ENCODE peak calls at places on chromosomes 5 and 9, in eight cellular contexts. F is IMR-90, X is endothelial cell of umbilical vein, U is esophagus squamous epithelium, T is Peyer's patch, D is heart left ventricle, V is suprapubic skin, G is prostate gland. R is an unnamed sample.

GRCh38 chr5:143434261-143435206 is 31.0 kb upstream of the NR3C1 start:
- DNase-seq in G (no peak), F (no peak), V (no peak), D (no peak), X (no peak), U (no peak), T (no peak), R (no peak)

GRCh38 chr5:170467000-170467707 is 36.7 kb upstream of the KCNIP1 start:
- DNase-seq in T (no peak), G (no peak), X (peak; percentile 91), U (no peak), V (no peak), F (peak; percentile 90), D (no peak), R (peak; percentile 68)

GRCh38 chr5:154444559-154445421 is 1.0 kb upstream of the SAP30L start:
- DNase-seq in G (no peak), X (peak; percentile 37), F (no peak), V (no peak), T (peak; percentile 57), D (no peak), U (no peak), R (no peak)

GRCh38 chr9:73613092-73613701 is 461.5 kb downstream of the ANXA1 start:
- DNase-seq in F (no peak), X (no peak), G (no peak), V (no peak), T (no peak), U (no peak), D (no peak), R (no peak)

GRCh38 chr5:95866431-95867063 is 44.0 kb upstream of the GLRX start:
- DNase-seq in D (no peak), T (no peak), X (no peak), U (no peak), F (peak; percentile 65), G (no peak), V (no peak), R (no peak)

GRCh38 chr5:101782352-101783087 is 513.6 kb downstream of the SLCO4C1 start:
- DNase-seq in U (no peak), F (no peak), V (no peak), G (peak; percentile 46), X (no peak), D (no peak), T (no peak), R (no peak)

GRCh38 chr9:22215492-22215891 is 206.4 kb upstream of the CDKN2B start:
- DNase-seq in V (no peak), X (no peak), D (no peak), G (no peak), T (no peak), F (no peak), U (no peak), R (no peak)

GRCh38 chr5:61256474-61256873 is 75.6 kb upstream of the ZSWIM6 start:
- DNase-seq in D (peak; percentile 36), G (peak; percentile 15), U (no peak), V (no peak), T (peak; percentile 77), X (peak; percentile 37), F (no peak), R (no peak)

GRCh38 chr5:131821221-131821620 is 24.4 kb upstream of the FNIP1 start:
- DNase-seq in U (no peak), T (no peak), D (no peak), F (peak; percentile 19), G (no peak), V (no peak), X (no peak), R (no peak)

GRCh38 chr5:62093981-62094380 is 212.0 kb upstream of the KIF2A start:
- DNase-seq in U (no peak), T (no peak), D (no peak), X (peak; percentile 22), V (no peak), G (no peak), F (peak; percentile 7), R (peak; percentile 11)

GRCh38 chr5:107400328-107400727 is 270.4 kb downstream of the EFNA5 start:
- DNase-seq in X (no peak), U (no peak), T (no peak), V (no peak), D (no peak), G (no peak), F (no peak), R (no peak)

GRCh38 chr9:68763104-68763503 is 58.1 kb downstream of the PIP5K1B start:
- DNase-seq in F (no peak), D (no peak), T (no peak), V (no peak), U (no peak), G (no peak), X (no peak), R (no peak)

GRCh38 chr5:126912607-126913006 is 117.8 kb downstream of the MARCHF3 start:
- DNase-seq in X (no peak), V (no peak), G (no peak), U (no peak), T (no peak), F (peak; percentile 6), D (no peak), R (no peak)

GRCh38 chr5:119366537-119366874 is 10.7 kb downstream of the TNFAIP8 start:
- DNase-seq in G (no peak), F (no peak), V (no peak), D (no peak), X (no peak), U (no peak), T (no peak), R (no peak)
- TF ChIP-seq POLR2A in G (no peak), F (no peak), V (no peak), D (no peak), X (no peak), U (no peak), T (no peak), R (no peak)

GRCh38 chr9:124122321-124122720 is 110.8 kb downstream of the LHX2 start:
- DNase-seq in U (no peak), G (no peak), D (no peak), T (no peak), X (no peak), F (peak; percentile 17), V (no peak), R (no peak)

GRCh38 chr9:124118894-124119293 is 107.3 kb downstream of the LHX2 start:
- DNase-seq in V (no peak), G (no peak), F (no peak), U (no peak), T (no peak), X (no peak), D (no peak), R (no peak)

GRCh38 chr9:124121725-124122124 is 110.2 kb downstream of the LHX2 start:
- DNase-seq in X (no peak), T (no peak), G (no peak), D (no peak), V (no peak), F (no peak), U (no peak), R (no peak)

GRCh38 chr9:124120272-124120671 is 108.7 kb downstream of the LHX2 start:
- DNase-seq in X (no peak), F (no peak), U (no peak), D (no peak), T (no peak), G (no peak), V (no peak), R (no peak)

GRCh38 chr9:124116683-124117363 is 105.3 kb downstream of the LHX2 start:
- DNase-seq in D (no peak), U (no peak), X (no peak), F (no peak), G (no peak), V (no peak), T (no peak), R (no peak)
- TF ChIP-seq POLR2A in D (no peak), U (no peak), X (no peak), F (no peak), G (no peak), V (no peak), T (no peak), R (no peak)

GRCh38 chr5:88872971-88873370 is 10.0 kb downstream of the MEF2C start:
- DNase-seq in F (no peak), G (no peak), T (no peak), V (no peak), D (no peak), U (no peak), X (no peak), R (no peak)
- TF ChIP-seq POLR2A in F (no peak), G (no peak), T (no peak), V (no peak), D (no peak), U (no peak), X (no peak), R (no peak)

DNA sequence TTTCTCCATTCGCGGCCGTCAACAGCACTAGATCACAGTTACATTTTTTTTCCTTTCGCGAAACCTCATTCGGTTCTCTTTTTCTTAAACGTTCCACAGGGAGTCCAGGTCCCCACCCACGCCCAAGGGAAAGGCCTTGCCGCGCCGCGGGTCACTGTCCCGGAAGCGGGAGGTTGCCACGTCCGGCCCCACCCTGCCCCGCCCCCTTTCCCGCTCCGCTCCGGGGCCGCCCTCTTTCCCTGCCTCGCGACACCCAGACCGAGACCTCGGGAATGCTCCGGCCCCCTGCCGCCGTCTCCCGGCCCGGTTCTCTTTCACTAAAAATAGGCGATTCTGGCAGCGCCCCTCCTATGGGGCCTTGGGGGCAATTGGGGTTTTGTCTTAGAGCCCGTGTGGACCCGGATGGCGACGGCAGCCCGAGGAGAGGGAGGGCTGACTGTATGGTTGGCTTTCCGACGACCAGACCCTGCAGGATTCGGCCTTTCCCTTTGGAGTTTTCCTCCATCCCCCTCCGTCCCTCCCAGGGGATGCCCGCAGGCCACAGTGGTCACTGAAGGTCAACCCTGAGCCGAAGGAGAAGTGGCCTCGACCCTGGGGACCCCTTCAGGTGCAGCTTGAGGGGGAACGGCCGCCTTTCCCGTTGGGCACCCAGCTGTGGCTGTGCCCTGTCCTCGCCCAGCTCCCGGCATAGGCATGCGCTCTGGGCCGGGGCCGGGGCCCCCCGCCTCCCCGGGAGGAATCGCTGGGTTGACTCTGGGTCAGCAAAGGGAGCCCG is 2.8 kb upstream of the RACK1 start:
- DNase-seq in T (peak; percentile 96), X (peak; percentile 78), D (peak; percentile 93), F (peak; percentile 78), V (peak; percentile 97), U (no peak), G (peak; percentile 84), R (peak; percentile 67)
- TF ChIP-seq POLR2A in T (peak; percentile 88), X (no peak), D (peak; percentile 58), F (peak; percentile 78), V (peak; percentile 27), U (no peak), G (no peak), R (peak; percentile 32)

GRCh38 chr5:124648902-124649467 is 97.5 kb downstream of the ZNF608 start:
- DNase-seq in F (no peak), U (no peak), G (no peak), V (no peak), D (no peak), X (no peak), T (no peak), R (no peak)
- TF ChIP-seq POLR2A in F (no peak), U (no peak), G (no peak), V (no peak), D (no peak), X (no peak), T (no peak), R (no peak)

R was measured in H54.